ENCODE peak calls at places on chromosomes 7 and 10, in five cellular contexts. U, Y, K, V and B are unnamed samples.

GRCh38 chr7:75937958-75938786 is 23.2 kb downstream of the POR start:
- DNase-seq in U (peak), Y (peak), K (peak), V (peak), B (peak)

GRCh38 chr7:80054356-80054755 is 80.3 kb upstream of the GNAI1 start:
- DNase-seq in U (no peak), Y (no peak), K (peak), V (peak), B (peak)

GRCh38 chr7:69801729-69802688 is 203.7 kb downstream of the AUTS2 start:
- DNase-seq in U (no peak), Y (no peak), K (no peak), V (no peak), B (no peak)

GRCh38 chr10:5890519-5890878 is 456 bp downstream of the FBH1 start:
- DNase-seq in U (no peak), Y (no peak), K (peak), V (no peak), B (no peak)

GRCh38 chr7:98202367-98203195 is 8.7 kb upstream of the BHLHA15 start:
- DNase-seq in U (no peak), Y (no peak), K (no peak), V (no peak), B (peak)

GRCh38 chr7:42700376-42701327 is 211.2 kb downstream of the C7orf25 start:
- DNase-seq in U (no peak), Y (no peak), K (no peak), V (no peak), B (no peak)

GRCh38 chr10:91088300-91089140 is 131.9 kb upstream of the PCGF5 start:
- DNase-seq in U (no peak), Y (no peak), K (peak), V (no peak), B (peak)

GRCh38 chr7:47351233-47352154 is 230.4 kb downstream of the TNS3 start:
- DNase-seq in U (no peak), Y (no peak), K (no peak), V (no peak), B (no peak)

GRCh38 chr7:81175291-81175942 is 256.6 kb upstream of the SEMA3C start:
- DNase-seq in U (no peak), Y (no peak), K (peak), V (no peak), B (no peak)

GRCh38 chr10:3873728-3874461 is 88.9 kb upstream of the KLF6 start:
- DNase-seq in U (no peak), Y (no peak), K (no peak), V (peak), B (peak)

GRCh38 chr7:80918909-80919721 is at the start of gene SEMA3C:
- DNase-seq in U (peak), Y (peak), K (peak), V (peak), B (peak)

GRCh38 chr7:117143066-117143465 is 179.8 kb downstream of the WNT2 start:
- DNase-seq in U (no peak), Y (no peak), K (no peak), V (no peak), B (peak)

GRCh38 chr10:26486985-26487850 is 49.1 kb downstream of the APBB1IP start:
- DNase-seq in U (no peak), Y (peak), K (peak), V (peak), B (peak)

GRCh38 chr7:18508441-18509427 is 13.2 kb downstream of the HDAC9 start:
- DNase-seq in U (no peak), Y (no peak), K (peak), V (peak), B (peak)

GRCh38 chr7:18119985-18120384 is 92.3 kb upstream of the PRPS1L1 start:
- DNase-seq in U (no peak), Y (no peak), K (peak), V (no peak), B (peak)

GRCh38 chr10:76324283-76324682 is 892.9 kb downstream of the LRMDA start:
- DNase-seq in U (no peak), Y (peak), K (peak), V (no peak), B (no peak)

GRCh38 chr7:117802660-117803059 is 70.6 kb downstream of the CTTNBP2 start:
- DNase-seq in U (no peak), Y (no peak), K (no peak), V (no peak), B (no peak)

GRCh38 chr10:48453451-48454301 is 147.2 kb downstream of the MAPK8 start:
- DNase-seq in U (peak), Y (peak), K (no peak), V (no peak), B (no peak)

GRCh38 chr7:139698278-139698677 is 79.5 kb downstream of the HIPK2 start:
- DNase-seq in U (no peak), Y (no peak), K (no peak), V (no peak), B (no peak)

GRCh38 chr10:29648983-29649268 is 14.2 kb upstream of the SVIL start:
- DNase-seq in U (no peak), Y (no peak), K (peak), V (no peak), B (peak)

GRCh38 chr10:122419016-122419415 is 35.4 kb upstream of the ARMS2 start:
- DNase-seq in U (no peak), Y (no peak), K (no peak), V (no peak), B (peak)

GRCh38 chr10:122419890-122420623 is 34.4 kb upstream of the ARMS2 start:
- DNase-seq in U (no peak), Y (no peak), K (no peak), V (peak), B (peak)

GRCh38 chr10:122421054-122421625 is 33.3 kb upstream of the ARMS2 start:
- DNase-seq in U (no peak), Y (no peak), K (no peak), V (no peak), B (no peak)

GRCh38 chr10:122421747-122422146 is 32.7 kb upstream of the ARMS2 start:
- DNase-seq in U (no peak), Y (no peak), K (no peak), V (no peak), B (no peak)

GRCh38 chr10:122420624-122421007 is 33.8 kb upstream of the ARMS2 start:
- DNase-seq in U (no peak), Y (no peak), K (no peak), V (no peak), B (no peak)
- TF ChIP-seq CTCF in U (no peak), Y (no peak), K (no peak), V (no peak), B (no peak)

DNA sequence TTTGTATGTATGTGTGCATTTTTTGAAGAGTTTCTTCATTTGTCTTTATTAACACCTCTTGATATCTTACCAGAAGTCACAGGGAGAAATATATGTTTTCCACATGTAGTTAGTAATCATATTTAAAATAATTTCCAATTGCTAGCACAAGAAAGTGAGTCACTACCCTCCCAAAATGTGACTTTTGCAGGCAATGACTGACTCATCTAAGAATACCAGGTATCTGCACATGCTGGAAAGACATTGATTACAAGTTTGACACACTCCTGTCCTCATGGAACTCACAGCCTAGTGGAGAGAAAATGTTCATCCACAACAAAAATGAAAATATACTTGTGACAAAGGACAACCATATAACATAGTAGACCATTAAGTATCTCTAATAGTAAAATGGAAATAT is 82.9 kb downstream of the SEMA3D start:
- DNase-seq in U (no peak), Y (no peak), K (peak), V (no peak), B (peak)
- H3K4me3 ChIP-seq in U (no peak), Y (no peak), K (peak), V (no peak), B (no peak)

DNA sequence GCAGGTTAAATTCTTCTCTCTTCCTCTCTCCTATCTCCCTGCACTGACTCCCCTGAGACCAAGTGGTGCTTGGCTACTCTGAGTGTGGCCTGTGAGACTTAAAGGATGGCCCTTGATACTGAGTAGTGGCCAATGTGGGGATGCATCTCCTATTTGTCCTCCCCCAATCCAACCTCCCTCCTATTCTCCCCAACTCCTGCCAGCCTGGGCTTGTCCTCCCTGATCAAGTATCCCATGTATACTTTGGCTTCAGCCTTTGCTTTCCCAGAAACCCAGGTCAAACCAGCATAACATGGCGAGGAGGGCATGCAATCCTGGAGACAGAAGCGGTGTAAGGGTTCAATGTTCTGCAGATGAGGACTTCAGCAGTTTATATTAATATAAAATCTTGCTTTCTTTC is 77.9 kb upstream of the GRB10 start:
- DNase-seq in U (no peak), Y (no peak), K (no peak), V (no peak), B (no peak)
- TF ChIP-seq CTCF in U (no peak), Y (no peak), K (no peak), V (no peak), B (no peak)

GRCh38 chr7:106109521-106110237 is 2.4 kb downstream of the SYPL1 start:
- DNase-seq in U (no peak), Y (no peak), K (no peak), V (no peak), B (no peak)
- H3K4me3 ChIP-seq in U (peak), Y (peak), K (peak), V (no peak), B (no peak)

GRCh38 chr7:11830582-11831382 is 1.2 kb downstream of the THSD7A start:
- DNase-seq in U (no peak), Y (no peak), K (no peak), V (peak), B (peak)

GRCh38 chr7:11831383-11831726 is 643 bp downstream of the THSD7A start:
- DNase-seq in U (no peak), Y (no peak), K (no peak), V (peak), B (peak)

GRCh38 chr7:11833431-11833830 is 1.4 kb upstream of the THSD7A start:
- DNase-seq in U (no peak), Y (no peak), K (no peak), V (no peak), B (no peak)

GRCh38 chr7:11830004-11830403 is 2.0 kb downstream of the THSD7A start:
- DNase-seq in U (no peak), Y (no peak), K (no peak), V (no peak), B (no peak)

DNA sequence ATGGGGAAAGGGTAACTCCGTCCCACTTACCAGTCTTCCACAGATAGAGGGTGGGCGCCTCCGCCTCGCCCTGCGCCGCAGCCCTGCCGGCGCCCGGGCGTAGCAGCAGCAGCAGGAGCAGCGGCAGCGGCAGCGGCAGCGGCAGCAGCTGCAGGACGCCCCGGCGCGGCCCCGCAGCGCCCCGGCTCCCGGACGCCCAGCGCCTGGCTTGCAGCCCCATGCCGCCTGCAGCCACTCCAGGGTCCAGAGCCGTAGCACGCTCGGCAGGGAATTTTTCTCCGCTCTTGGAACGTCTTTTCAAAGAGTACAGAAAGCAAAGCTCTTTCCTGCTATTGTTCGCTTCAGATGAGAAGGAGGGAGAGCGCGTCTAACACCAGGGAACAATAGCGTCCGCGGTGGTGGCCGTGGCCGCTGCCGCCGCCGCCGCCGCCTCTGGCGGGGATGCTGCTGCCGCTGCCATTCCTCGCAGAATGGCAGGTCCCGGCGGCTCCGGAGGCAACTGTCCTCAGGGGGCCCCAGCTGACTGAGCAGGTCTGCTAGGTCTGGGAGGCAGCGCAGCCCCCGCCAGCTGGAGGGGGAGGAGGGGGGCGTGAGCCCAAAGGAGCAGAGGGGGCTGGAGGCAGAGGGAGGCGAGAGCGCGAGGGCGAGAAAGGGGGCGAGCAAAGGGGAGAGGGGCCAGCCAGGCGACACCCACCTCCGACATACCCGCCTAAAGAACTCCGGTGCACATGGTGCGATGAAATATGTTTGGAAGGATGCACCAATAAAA is at the start of gene THSD7A:
- DNase-seq in U (peak), Y (peak), K (peak), V (peak), B (peak)
- TF ChIP-seq CTCF in U (no peak), Y (no peak), K (no peak), V (no peak), B (no peak)

DNA sequence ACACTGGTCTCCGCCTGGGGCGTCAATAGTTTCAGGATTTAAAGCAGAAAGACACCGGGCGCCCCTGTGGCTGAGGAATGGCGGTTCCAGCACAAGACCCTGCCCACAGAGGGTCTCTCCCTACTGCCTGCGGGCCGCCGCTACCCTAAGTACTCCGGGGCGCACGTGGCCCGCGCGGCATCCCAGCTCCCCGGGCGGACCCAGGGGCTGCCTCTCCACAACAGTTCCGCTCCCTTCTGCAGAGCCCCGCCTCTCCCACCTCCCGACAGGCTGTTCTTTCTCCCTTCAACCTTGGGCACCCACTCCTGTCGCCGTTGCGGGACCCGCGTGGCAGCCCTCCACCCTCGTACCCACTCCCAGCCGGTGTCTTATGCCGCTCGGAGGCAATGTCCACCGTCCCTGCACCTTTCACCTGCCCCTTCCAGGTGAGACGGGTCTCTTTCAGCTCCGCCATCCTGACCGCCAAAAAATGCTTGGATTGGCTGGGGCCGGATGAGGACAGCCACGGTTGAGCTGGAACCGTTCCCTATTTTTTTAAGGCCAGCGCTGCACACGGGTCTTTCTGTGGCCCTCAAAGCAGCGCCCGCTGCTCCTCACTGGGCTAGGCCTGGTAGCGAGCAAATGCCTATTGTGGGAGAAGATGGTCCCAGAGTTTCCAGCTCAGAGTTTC is 1.6 kb upstream of the NKX2-3 start:
- DNase-seq in U (no peak), Y (no peak), K (no peak), V (no peak), B (no peak)
- H3K4me3 ChIP-seq in U (no peak), Y (no peak), K (no peak), V (no peak), B (no peak)

GRCh38 chr10:114395361-114396022 is 8.8 kb downstream of the AFAP1L2 start:
- DNase-seq in U (no peak), Y (no peak), K (no peak), V (no peak), B (no peak)
- TF ChIP-seq CTCF in U (no peak), Y (no peak), K (no peak), V (no peak), B (no peak)

GRCh38 chr7:120990468-120991118 is 2.1 kb downstream of the CPED1 start:
- DNase-seq in U (no peak), Y (no peak), K (no peak), V (no peak), B (peak)
- H3K4me3 ChIP-seq in U (peak), Y (peak), K (peak), V (peak), B (peak)